ENCODE peak calls at places on chromosomes 7 and 10, in four cellular contexts. V is HCT116, S is K562, E is HepG2. F is an unnamed sample.

GRCh38 chr10:31929260-31929985 is 792 bp upstream of the ARHGAP12 start:
- DNase-seq in V (no peak), S (peak), E (peak), F (no peak)

GRCh38 chr10:71213127-71213616 is 802 bp downstream of the UNC5B start:
- DNase-seq in V (peak), S (no peak), E (no peak), F (no peak)

GRCh38 chr10:4691776-4692175 is 134.2 kb upstream of the AKR1E2 start:
- DNase-seq in V (no peak), S (no peak), E (no peak), F (no peak)

GRCh38 chr10:106189254-106189653 is 975.3 kb downstream of the SORCS1 start:
- DNase-seq in V (no peak), S (no peak), E (peak), F (peak)

GRCh38 chr10:7458554-7458953 is 47.7 kb upstream of the SFMBT2 start:
- DNase-seq in V (no peak), S (no peak), E (no peak), F (no peak)

GRCh38 chr10:12484945-12485805 is 135.8 kb downstream of the CAMK1D start:
- DNase-seq in V (no peak), S (no peak), E (peak), F (no peak)

GRCh38 chr10:129951251-129951808 is 12.7 kb downstream of the EBF3 start:
- DNase-seq in V (no peak), S (no peak), E (no peak), F (no peak)

GRCh38 chr7:107939472-107940145 is 48.6 kb downstream of the DLD start:
- DNase-seq in V (no peak), S (no peak), E (no peak), F (no peak)

GRCh38 chr7:55185321-55185802 is 166.5 kb downstream of the EGFR start:
- DNase-seq in V (no peak), S (no peak), E (no peak), F (no peak)

GRCh38 chr10:42951486-42952251 is 125.2 kb upstream of the RET start:
- DNase-seq in V (no peak), S (no peak), E (no peak), F (no peak)

GRCh38 chr10:123266981-123267380 is 112.8 kb downstream of the BUB3 start:
- DNase-seq in V (no peak), S (no peak), E (no peak), F (no peak)

GRCh38 chr7:42197391-42197790 is 39.6 kb downstream of the GLI3 start:
- DNase-seq in V (no peak), S (no peak), E (no peak), F (no peak)

GRCh38 chr7:135236727-135237126 is 3.1 kb downstream of the STRA8 start:
- DNase-seq in V (no peak), S (no peak), E (no peak), F (no peak)

GRCh38 chr10:13712799-13713581 is 126.2 kb downstream of the PRPF18 start:
- DNase-seq in V (peak), S (peak), E (no peak), F (peak)

GRCh38 chr10:60967854-60968484 is 24.0 kb upstream of the RHOBTB1 start:
- DNase-seq in V (no peak), S (peak), E (no peak), F (no peak)

GRCh38 chr7:106736508-106737201 is 75.7 kb upstream of the CCDC71L start:
- DNase-seq in V (peak), S (peak), E (peak), F (peak)

GRCh38 chr10:122475130-122475529 is 13.8 kb downstream of the HTRA1 start:
- DNase-seq in V (no peak), S (no peak), E (no peak), F (no peak)

DNA sequence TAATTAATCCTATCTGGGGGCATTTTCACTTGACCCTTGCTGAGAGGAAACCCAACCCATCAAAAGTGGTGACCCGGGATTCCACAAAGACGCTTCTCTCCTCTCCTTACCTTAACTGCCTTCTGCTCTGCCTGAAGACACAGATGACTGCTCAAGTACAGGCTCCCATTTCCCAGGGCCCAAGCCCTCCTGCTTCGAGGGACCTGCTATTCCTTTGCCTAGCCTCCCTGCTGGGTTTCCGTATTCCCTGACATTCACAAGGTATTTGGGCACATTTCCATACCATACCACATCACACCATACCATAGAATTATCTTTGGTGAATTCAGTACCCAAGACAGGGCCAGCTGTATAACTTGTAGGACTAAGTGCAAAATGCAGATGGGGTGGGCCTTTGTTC is 9.8 kb upstream of the MAPK8 start:
- DNase-seq in V (no peak), S (no peak), E (no peak), F (no peak)
- TF ChIP-seq REST in V (no peak), S (no peak), E (no peak), F (no peak)

GRCh38 chr7:15828881-15829280 is 142.4 kb upstream of the MEOX2 start:
- DNase-seq in V (no peak), S (no peak), E (no peak), F (no peak)

GRCh38 chr7:15832996-15833395 is 146.5 kb upstream of the MEOX2 start:
- DNase-seq in V (no peak), S (no peak), E (no peak), F (no peak)

DNA sequence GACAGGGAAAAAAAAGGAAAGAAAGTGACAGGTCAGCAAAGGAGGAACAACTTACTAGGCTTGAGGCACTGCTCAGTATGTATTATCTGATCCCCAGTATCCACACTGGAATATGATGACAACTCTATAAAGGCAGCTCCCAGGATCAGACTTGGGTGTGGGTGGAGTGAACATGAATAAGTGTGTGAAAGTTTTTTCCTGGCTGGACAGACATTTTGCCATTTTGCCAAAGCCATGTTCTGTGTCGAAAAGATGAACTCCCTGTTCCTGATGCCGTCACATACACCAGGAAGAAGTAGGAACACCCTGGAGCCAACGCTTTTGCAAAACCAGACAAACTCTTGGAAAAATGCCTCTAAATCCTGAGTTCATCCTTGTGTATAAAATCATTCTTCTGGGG is 143.2 kb upstream of the MEOX2 start:
- DNase-seq in V (no peak), S (no peak), E (no peak), F (no peak)
- TF ChIP-seq SIN3A in V (no peak), S (no peak), E (no peak), F (no peak)

DNA sequence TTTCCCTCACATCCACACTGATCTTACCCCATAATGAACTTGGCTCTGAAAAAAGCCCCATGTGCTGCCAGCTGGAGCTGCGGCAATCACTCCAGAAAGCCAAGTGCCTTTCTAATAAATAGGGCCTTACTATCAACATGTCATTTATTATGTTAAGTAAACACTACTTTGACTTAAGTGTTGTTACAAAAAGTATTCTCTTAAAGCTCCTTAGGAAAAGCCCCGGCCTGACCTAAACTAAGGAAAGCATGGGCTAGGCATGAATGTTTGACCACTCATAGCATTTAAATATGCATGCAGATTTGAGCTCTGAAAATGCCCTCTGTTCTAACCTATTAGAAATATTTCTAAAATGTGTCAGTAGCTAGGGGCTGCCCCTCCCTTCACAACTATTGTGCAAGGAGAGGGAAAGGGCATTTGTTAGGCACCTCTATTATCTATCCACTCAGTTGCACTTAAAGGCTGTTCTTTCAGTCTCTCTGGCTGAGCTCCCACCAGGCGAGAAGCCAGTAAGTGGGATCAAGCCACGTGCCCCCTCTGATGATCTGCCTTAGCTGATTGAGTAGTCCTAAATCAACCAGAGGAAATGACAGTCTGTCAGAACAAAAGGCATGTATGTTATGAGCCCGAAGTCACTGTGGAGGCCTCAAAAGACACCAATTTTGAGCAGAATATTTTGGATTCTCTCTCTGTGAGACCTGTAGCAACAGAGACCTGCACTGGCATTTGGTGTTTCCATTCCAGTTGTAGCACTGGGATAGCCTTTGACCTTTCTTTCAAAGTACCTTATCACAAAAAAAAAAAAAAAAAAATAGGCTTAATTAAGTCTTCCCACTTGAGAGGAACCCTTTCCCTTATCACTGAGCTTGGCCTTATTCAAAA is 77.1 kb downstream of the ITGB8 start:
- DNase-seq in V (no peak), S (no peak), E (no peak), F (no peak)
- TF ChIP-seq POLR2AphosphoS5 in V (no peak), S (no peak), E (no peak), F (no peak)

DNA sequence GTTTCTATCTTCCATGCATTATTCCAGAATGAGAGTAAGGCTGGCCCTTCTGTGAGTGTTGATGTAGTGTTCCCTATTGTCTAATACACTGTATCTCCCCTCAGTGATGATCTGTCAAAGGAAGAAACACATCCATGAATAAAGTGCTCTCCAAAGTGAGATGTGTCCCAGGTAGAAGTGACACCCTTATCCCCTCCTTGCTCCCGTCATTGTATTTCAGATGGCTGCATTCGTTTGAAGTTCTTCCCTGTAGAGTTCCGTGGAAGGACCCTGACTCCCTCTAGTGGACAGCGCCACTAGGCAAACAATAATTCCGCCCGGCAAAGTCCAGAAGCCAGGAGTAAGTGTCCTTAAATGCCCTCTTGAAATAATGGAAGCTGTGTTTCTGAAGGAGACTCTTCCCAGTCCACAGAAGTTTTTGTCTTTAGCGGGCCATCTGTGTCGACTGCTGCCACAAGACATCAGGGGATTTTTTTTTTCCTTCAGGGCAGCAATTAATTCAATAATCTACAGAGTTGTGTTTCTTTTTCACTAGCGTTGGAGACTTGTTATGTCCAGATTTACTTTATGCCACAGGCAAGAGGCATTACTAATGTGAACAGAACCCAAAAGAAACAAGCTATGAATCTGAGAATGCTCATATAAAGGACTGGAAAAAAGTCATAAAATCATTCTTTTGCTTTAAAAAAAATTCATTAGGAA is 64.6 kb downstream of the THNSL1 start:
- DNase-seq in V (peak), S (peak), E (peak), F (peak)
- TF ChIP-seq REST in V (no peak), S (no peak), E (no peak), F (no peak)

GRCh38 chr7:30920584-30921539 is 9.2 kb downstream of the AQP1 start:
- DNase-seq in V (no peak), S (peak), E (no peak), F (no peak)

GRCh38 chr7:30923009-30923773 is 11.5 kb downstream of the AQP1 start:
- DNase-seq in V (no peak), S (no peak), E (no peak), F (no peak)

GRCh38 chr7:30922596-30922995 is 10.9 kb downstream of the AQP1 start:
- DNase-seq in V (no peak), S (no peak), E (no peak), F (no peak)

GRCh38 chr7:30921540-30921930 is 9.9 kb downstream of the AQP1 start:
- DNase-seq in V (no peak), S (no peak), E (no peak), F (no peak)

GRCh38 chr7:30921951-30922401 is 10.3 kb downstream of the AQP1 start:
- DNase-seq in V (no peak), S (no peak), E (no peak), F (no peak)
- TF ChIP-seq SIN3A in V (no peak), S (no peak), E (no peak), F (no peak)

DNA sequence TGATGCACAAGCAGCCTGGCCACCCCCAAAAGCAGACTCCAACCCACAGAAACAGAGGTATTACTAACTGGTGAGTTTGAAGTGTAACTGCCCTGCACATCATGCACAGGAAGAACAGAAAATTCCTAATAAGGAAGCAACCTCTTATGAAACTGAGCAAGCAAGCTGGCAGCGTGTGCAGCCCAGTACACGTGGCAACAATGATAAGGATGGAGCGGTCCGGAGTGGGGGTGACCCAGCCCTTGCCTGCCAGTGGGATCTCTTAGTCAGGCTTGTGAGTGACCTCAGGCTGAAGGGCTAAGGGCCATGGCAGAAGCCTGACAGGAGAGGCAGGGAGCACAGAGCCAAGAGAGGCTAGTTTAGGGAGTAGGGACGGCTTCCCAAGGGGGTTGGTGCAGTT is 22.1 kb upstream of the AOAH start:
- DNase-seq in V (no peak), S (no peak), E (no peak), F (no peak)
- TF ChIP-seq POLR2AphosphoS5 in V (no peak), S (no peak), E (no peak), F (no peak)

DNA sequence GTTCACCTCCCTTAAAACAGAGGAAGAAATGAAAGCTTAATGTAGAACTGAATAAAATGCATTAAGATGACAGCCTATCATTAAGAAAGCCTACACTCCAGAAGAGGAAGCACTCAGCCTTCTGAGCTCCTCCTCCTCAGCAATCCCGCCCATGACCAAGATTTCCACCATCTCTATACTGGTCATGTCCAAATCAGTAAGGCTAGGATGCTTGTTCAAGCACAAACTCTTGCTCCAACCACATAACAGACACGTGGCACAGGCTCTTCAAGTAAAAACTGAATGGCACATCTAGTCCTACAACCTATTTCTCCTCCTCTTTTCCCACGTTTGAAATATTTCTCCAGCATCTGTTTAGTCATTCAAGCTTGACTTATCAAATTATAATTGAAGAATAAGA is 454.1 kb downstream of the PARD3 start:
- DNase-seq in V (no peak), S (no peak), E (no peak), F (no peak)
- TF ChIP-seq REST in V (no peak), S (no peak), E (no peak), F (no peak)

DNA sequence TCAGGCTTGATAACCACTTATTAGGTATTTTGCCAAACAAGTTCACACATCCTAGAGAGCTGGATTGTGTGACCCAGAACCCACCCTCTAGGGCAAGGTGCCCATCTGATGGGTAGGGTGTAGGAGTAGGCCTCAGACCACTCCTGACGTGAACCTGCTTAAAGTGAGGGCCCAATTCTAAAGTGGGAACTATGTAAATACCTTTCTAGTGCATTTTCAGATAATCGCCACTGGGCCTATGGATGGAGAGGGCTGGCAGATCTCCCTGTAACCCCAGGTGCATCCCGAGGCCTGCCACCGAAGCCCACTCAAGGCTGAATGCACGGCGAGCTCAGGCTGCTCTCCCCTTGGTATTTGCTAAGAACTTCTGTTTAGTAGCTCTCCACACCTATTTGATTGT is 71.5 kb downstream of the IKZF1 start:
- DNase-seq in V (no peak), S (no peak), E (no peak), F (no peak)
- TF ChIP-seq SIN3A in V (no peak), S (no peak), E (no peak), F (no peak)

F was measured in Panc1.